ENCODE peak calls at places on chromosomes 16 and 17, in six cellular contexts. C is sigmoid colon, T is esophagus muscularis mucosa, M is GM12878, E is transverse colon, A is HepG2. D is an unnamed sample.

GRCh38 chr16:26569793-26570192 is 496.9 kb upstream of the C16orf82 start:
- DNase-seq in C (no peak), T (no peak), M (no peak), E (no peak), A (peak), D (no peak)

GRCh38 chr17:63474174-63474913 is 2.5 kb upstream of the ACE start:
- DNase-seq in C (no peak), T (no peak), M (no peak), E (peak), A (no peak), D (peak)

GRCh38 chr16:84559311-84559932 is 55.0 kb upstream of the MEAK7 start:
- DNase-seq in C (no peak), T (no peak), M (no peak), E (peak), A (no peak), D (peak)

GRCh38 chr17:12959441-12959840 is 58.4 kb downstream of the ELAC2 start:
- DNase-seq in C (no peak), T (no peak), M (no peak), E (no peak), A (no peak), D (no peak)

GRCh38 chr16:12063004-12063395 is 86.5 kb downstream of the SNX29 start:
- DNase-seq in C (no peak), T (no peak), M (no peak), E (no peak), A (no peak), D (no peak)

GRCh38 chr17:62641101-62641500 is 13.6 kb downstream of the MRC2 start:
- DNase-seq in C (no peak), T (no peak), M (no peak), E (no peak), A (no peak), D (no peak)

GRCh38 chr17:49798738-49799137 is 10.3 kb downstream of the KAT7 start:
- DNase-seq in C (no peak), T (no peak), M (no peak), E (no peak), A (no peak), D (no peak)

GRCh38 chr17:64230551-64231408 is 32.3 kb downstream of the TEX2 start:
- DNase-seq in C (no peak), T (no peak), M (no peak), E (no peak), A (no peak), D (no peak)

GRCh38 chr17:50194441-50195195 is 6.8 kb downstream of the COL1A1 start:
- DNase-seq in C (no peak), T (no peak), M (no peak), E (no peak), A (no peak), D (no peak)

GRCh38 chr17:72602517-72603345 is 481.9 kb downstream of the SOX9 start:
- DNase-seq in C (no peak), T (no peak), M (no peak), E (peak), A (no peak), D (no peak)

GRCh38 chr17:10927712-10928111 is 89.8 kb upstream of the PIRT start:
- DNase-seq in C (no peak), T (no peak), M (no peak), E (no peak), A (no peak), D (no peak)

GRCh38 chr16:14364386-14365199 is 265.5 kb downstream of the PARN start:
- DNase-seq in C (no peak), T (no peak), M (no peak), E (no peak), A (peak), D (no peak)

GRCh38 chr16:71870818-71871217 is 13.2 kb downstream of the ZNF821 start:
- DNase-seq in C (no peak), T (no peak), M (no peak), E (no peak), A (no peak), D (no peak)

GRCh38 chr17:78330570-78331224 is 29.2 kb downstream of the SOCS3 start:
- DNase-seq in C (no peak), T (no peak), M (no peak), E (peak), A (no peak), D (no peak)

GRCh38 chr16:57686577-57686976 is 8.0 kb upstream of the DRC7 start:
- DNase-seq in C (no peak), T (no peak), M (no peak), E (no peak), A (no peak), D (no peak)

GRCh38 chr17:78325076-78325712 is 34.7 kb downstream of the SOCS3 start:
- DNase-seq in C (peak), T (no peak), M (no peak), E (peak), A (no peak), D (no peak)

GRCh38 chr16:77807-78443 is at the start of gene MPG:
- DNase-seq in C (peak), T (peak), M (no peak), E (peak), A (peak), D (peak)

DNA sequence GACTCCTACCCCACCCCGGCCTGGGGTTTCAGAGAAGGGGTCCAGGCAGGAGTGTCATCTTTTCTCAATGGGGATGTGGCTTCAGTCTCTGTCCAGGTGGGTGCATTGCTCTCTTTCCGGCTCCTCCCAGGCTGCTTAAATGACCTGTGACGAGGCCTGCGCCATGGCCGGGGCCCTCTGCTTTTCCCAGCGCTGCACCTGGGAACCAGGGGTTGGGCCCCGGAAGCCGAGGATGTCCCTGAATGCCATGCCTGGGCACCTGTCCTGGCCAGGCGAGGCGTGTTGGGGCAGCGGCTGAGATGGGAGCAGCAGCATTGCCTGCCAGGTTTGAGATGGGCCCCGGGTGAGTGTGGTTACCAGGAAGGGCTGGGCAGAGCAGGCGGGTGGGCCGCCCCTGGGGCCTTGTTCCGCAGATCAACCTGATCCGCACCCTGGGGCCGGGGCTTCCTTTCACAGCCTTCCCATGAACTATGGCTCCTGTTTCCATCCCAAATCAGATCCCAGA is 147.4 kb downstream of the SEC14L1 start:
- DNase-seq in C (no peak), T (no peak), M (no peak), E (peak), A (no peak), D (no peak)
- TF ChIP-seq POLR2A in C (no peak), T (no peak), M (no peak), E (no peak), A (no peak), D (no peak)

DNA sequence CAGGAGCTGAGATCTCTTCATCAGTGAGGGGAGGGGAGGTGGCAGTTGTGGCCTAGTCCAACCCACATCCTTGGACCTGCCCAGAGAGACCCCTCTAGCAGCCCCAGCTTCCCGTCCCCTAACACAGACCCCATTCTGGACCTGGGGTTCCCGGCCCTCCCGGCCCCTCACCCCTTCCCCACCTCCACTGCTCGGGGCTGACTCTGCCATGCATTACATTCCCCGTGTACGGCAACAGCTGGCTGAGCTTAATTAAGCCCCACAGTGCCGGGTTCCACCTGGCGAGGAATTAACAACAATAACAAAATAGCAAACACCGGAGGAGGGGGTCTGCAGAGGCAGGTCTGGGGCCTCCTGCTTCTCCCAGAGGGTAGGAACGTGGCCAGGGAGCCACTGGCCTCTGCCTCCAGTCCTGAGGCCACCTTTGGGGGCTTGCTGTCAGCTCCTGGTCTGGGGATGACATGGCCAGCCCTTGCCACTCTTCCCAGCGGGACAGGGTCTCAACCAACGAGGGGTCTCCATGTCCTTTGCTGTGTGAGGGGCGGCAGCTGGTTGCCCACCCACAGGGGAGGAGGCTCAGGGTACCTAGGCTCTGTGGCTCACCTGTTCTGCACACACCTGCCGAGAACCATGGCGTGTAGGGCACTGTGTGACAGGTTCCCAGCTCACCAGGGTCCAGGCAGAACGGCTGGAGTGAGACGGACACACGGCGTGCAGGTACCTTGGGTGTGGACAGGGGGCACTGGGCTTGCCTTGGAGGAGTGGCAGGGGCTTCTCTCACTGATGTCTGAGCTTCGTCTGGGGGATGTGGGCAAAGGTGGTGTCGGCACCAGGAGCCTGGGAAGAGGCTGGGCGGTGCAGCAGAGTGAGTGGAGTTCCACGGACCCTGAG is 46.9 kb upstream of the CBFA2T3 start:
- DNase-seq in C (peak), T (no peak), M (no peak), E (no peak), A (no peak), D (peak)
- TF ChIP-seq POLR2AphosphoS5 in C (no peak), T (no peak), M (no peak), E (no peak), A (no peak), D (no peak)

DNA sequence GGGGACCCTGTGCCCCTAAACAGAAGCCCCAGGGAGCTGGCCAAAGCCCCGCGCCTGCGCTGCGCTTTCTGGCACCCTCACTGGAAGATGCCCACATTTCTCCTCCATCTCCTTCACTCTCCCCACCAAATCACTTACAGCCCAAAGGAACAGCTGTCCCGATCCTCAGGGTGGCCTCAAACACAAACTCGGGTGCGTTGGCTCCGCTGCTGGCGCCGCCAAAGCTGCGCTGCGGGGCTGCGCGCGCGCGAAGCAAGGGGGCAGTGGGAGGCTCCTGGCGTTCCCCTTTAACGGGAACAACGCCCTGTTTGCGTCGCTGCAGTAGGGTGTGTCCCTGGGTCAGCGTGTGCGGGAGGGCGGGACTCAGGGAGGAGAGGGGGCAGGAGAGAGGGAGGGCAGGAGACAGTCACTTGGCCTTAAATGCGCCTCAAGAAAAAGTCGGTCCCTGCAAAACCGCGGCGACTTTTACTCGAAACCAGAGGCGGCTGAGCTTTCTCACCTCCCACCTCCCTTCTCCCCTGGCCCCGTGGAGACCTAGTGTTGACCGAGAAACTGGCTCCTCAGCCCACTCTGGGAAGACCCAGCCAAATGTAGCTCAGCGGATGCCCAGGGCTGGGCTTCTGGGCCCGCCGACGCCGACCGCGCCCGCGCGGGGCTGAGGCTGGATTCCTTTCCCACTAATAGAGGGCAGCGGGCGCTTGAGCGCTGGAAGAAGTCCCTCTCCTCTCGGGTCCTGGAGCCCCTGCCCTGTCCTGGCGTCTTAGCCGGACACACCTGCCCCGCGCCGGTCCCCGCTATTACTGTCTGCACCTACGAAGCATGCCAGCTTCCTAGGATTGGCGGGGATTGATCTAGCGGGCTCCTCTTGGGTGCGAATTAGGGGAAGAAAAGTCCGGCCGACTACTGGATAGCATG is 2.6 kb downstream of the PMP22 start:
- DNase-seq in C (peak), T (peak), M (no peak), E (peak), A (no peak), D (peak)
- TF ChIP-seq POLR2A in C (peak), T (peak), M (no peak), E (peak), A (no peak), D (no peak)

GRCh38 chr16:69111831-69112230 is 6.4 kb downstream of the HAS3 start:
- DNase-seq in C (no peak), T (no peak), M (no peak), E (no peak), A (no peak), D (peak)
- TF ChIP-seq POLR2AphosphoS5 in C (no peak), T (no peak), M (no peak), E (no peak), A (no peak), D (no peak)

GRCh38 chr17:40341808-40342574 is 22.5 kb downstream of the GJD3 start:
- DNase-seq in C (peak), T (no peak), M (no peak), E (peak), A (peak), D (peak)
- TF ChIP-seq POLR2A in C (peak), T (peak), M (no peak), E (peak), A (no peak), D (no peak)

GRCh38 chr16:31707743-31708335 is 165.8 kb upstream of the ZNF267 start:
- DNase-seq in C (no peak), T (no peak), M (no peak), E (no peak), A (no peak), D (no peak)

GRCh38 chr16:31709181-31709580 is 164.4 kb upstream of the ZNF267 start:
- DNase-seq in C (no peak), T (no peak), M (no peak), E (no peak), A (no peak), D (no peak)

GRCh38 chr16:31706925-31707324 is 166.7 kb upstream of the ZNF267 start:
- DNase-seq in C (no peak), T (no peak), M (no peak), E (no peak), A (no peak), D (no peak)

GRCh38 chr16:31710134-31710533 is 163.5 kb upstream of the ZNF267 start:
- DNase-seq in C (no peak), T (no peak), M (no peak), E (no peak), A (no peak), D (no peak)

DNA sequence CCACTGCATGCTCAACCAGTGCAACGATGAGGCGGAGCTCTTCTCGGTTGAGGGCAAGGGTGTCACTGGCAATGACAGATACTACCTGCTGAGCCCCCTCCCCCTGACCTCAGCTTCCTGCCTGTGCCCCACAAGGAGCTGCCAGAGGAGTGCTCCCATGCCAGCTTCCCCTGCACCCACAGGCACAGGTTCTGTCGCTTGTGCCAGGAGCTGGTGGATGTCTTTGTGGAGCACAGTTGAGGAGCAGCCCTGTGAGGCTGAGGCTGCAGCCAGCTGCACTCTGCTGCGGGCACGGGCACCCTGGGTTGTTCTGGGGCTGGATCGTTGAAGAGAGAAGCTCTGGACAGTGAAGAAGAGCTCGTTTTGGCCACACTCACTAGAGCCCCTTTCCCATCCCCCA is 165.3 kb upstream of the ZNF267 start:
- DNase-seq in C (no peak), T (no peak), M (no peak), E (no peak), A (no peak), D (no peak)
- TF ChIP-seq POLR2AphosphoS5 in C (no peak), T (no peak), M (peak), E (no peak), A (no peak), D (peak)